ENCODE peak calls at places on chromosome 6, in nine cellular contexts. One of them, this sample, is unnamed.

GRCh38 chr6:111972714-111973678 is 80.9 kb upstream of the CCN6 start:
- DNase-seq in NCI-H524 treated with DMSO at 0.1 percent for 48 hours: no peak
- DNase-seq in activated CD4-positive, alpha-beta T cell treated with anti-CD3 and anti-CD28 coated beads, Interleukin-2, amount 50 U/mL, for 1 hour: peak
- DNase-seq in ascending aorta: peak
- DNase-seq in substantia nigra: no peak
- DNase-seq in SK-MEL-5: peak
- DNase-seq in CD8-positive, alpha-beta T cell: peak
- DNase-seq in naive thymus-derived CD4-positive, alpha-beta T cell: peak
- DNase-seq in GM12865: no peak
- DNase-seq in this sample: peak

GRCh38 chr6:83430606-83431544 is at the start of gene ME1:
- DNase-seq in GM12865: peak
- DNase-seq in substantia nigra: peak
- DNase-seq in ascending aorta: peak
- DNase-seq in activated CD4-positive, alpha-beta T cell treated with anti-CD3 and anti-CD28 coated beads, Interleukin-2, amount 50 U/mL, for 1 hour: peak
- DNase-seq in SK-MEL-5: peak
- DNase-seq in naive thymus-derived CD4-positive, alpha-beta T cell: peak
- DNase-seq in CD8-positive, alpha-beta T cell: peak
- DNase-seq in NCI-H524 treated with DMSO at 0.1 percent for 48 hours: no peak
- DNase-seq in this sample: peak

GRCh38 chr6:93317587-93317986 is 101.8 kb downstream of the EPHA7 start:
- DNase-seq in GM12865: no peak
- DNase-seq in ascending aorta: no peak
- DNase-seq in SK-MEL-5: no peak
- DNase-seq in substantia nigra: no peak
- DNase-seq in CD8-positive, alpha-beta T cell: no peak
- DNase-seq in activated CD4-positive, alpha-beta T cell treated with anti-CD3 and anti-CD28 coated beads, Interleukin-2, amount 50 U/mL, for 1 hour: no peak
- DNase-seq in NCI-H524 treated with DMSO at 0.1 percent for 48 hours: peak
- DNase-seq in naive thymus-derived CD4-positive, alpha-beta T cell: no peak
- DNase-seq in this sample: no peak

GRCh38 chr6:24854077-24854670 is 55.5 kb upstream of the ARMH2 start:
- DNase-seq in substantia nigra: no peak
- DNase-seq in NCI-H524 treated with DMSO at 0.1 percent for 48 hours: no peak
- DNase-seq in ascending aorta: no peak
- DNase-seq in naive thymus-derived CD4-positive, alpha-beta T cell: no peak
- DNase-seq in GM12865: no peak
- DNase-seq in CD8-positive, alpha-beta T cell: no peak
- DNase-seq in activated CD4-positive, alpha-beta T cell treated with anti-CD3 and anti-CD28 coated beads, Interleukin-2, amount 50 U/mL, for 1 hour: no peak
- DNase-seq in SK-MEL-5: peak
- DNase-seq in this sample: no peak

GRCh38 chr6:30876039-30876730 is 8.1 kb upstream of the DDR1 start:
- DNase-seq in CD8-positive, alpha-beta T cell: no peak
- DNase-seq in substantia nigra: no peak
- DNase-seq in NCI-H524 treated with DMSO at 0.1 percent for 48 hours: no peak
- DNase-seq in ascending aorta: no peak
- DNase-seq in naive thymus-derived CD4-positive, alpha-beta T cell: no peak
- DNase-seq in activated CD4-positive, alpha-beta T cell treated with anti-CD3 and anti-CD28 coated beads, Interleukin-2, amount 50 U/mL, for 1 hour: no peak
- DNase-seq in SK-MEL-5: peak
- DNase-seq in GM12865: peak
- DNase-seq in this sample: peak

GRCh38 chr6:14738933-14739332 is 506.9 kb upstream of the JARID2 start:
- DNase-seq in naive thymus-derived CD4-positive, alpha-beta T cell: no peak
- DNase-seq in CD8-positive, alpha-beta T cell: no peak
- DNase-seq in SK-MEL-5: no peak
- DNase-seq in GM12865: no peak
- DNase-seq in activated CD4-positive, alpha-beta T cell treated with anti-CD3 and anti-CD28 coated beads, Interleukin-2, amount 50 U/mL, for 1 hour: no peak
- DNase-seq in ascending aorta: no peak
- DNase-seq in substantia nigra: no peak
- DNase-seq in NCI-H524 treated with DMSO at 0.1 percent for 48 hours: no peak
- DNase-seq in this sample: no peak

GRCh38 chr6:105067329-105067728 is 110.4 kb downstream of the LIN28B start:
- DNase-seq in CD8-positive, alpha-beta T cell: no peak
- DNase-seq in naive thymus-derived CD4-positive, alpha-beta T cell: no peak
- DNase-seq in activated CD4-positive, alpha-beta T cell treated with anti-CD3 and anti-CD28 coated beads, Interleukin-2, amount 50 U/mL, for 1 hour: no peak
- DNase-seq in GM12865: no peak
- DNase-seq in NCI-H524 treated with DMSO at 0.1 percent for 48 hours: no peak
- DNase-seq in substantia nigra: no peak
- DNase-seq in SK-MEL-5: no peak
- DNase-seq in ascending aorta: no peak
- DNase-seq in this sample: no peak

GRCh38 chr6:27889628-27890315 is 22.4 kb downstream of the OR2B2 start:
- DNase-seq in ascending aorta: no peak
- DNase-seq in naive thymus-derived CD4-positive, alpha-beta T cell: no peak
- DNase-seq in substantia nigra: no peak
- DNase-seq in GM12865: peak
- DNase-seq in SK-MEL-5: no peak
- DNase-seq in NCI-H524 treated with DMSO at 0.1 percent for 48 hours: no peak
- DNase-seq in activated CD4-positive, alpha-beta T cell treated with anti-CD3 and anti-CD28 coated beads, Interleukin-2, amount 50 U/mL, for 1 hour: no peak
- DNase-seq in CD8-positive, alpha-beta T cell: no peak
- DNase-seq in this sample: no peak